ENCODE peak calls at places on chromosomes 4 and X, in eight cellular contexts. J is B cell, G is psoas muscle, A is cardiac muscle cell, H is body of pancreas, F is WTC11, C is H9, W is tibial artery. U is an unnamed sample.

GRCh38 chr4:52868138-52868537 is 6.0 kb downstream of the RASL11B start:
- DNase-seq in J (no peak), G (peak), A (peak), H (no peak), F (peak), C (peak), W (peak), U (no peak)

GRCh38 chr4:183261953-183262775 is 57.9 kb downstream of the CLDN22 start:
- DNase-seq in J (peak), G (peak), A (peak), H (peak), F (peak), C (peak), W (peak), U (peak)

GRCh38 chr4:6527683-6528595 is 47.0 kb upstream of the MAN2B2 start:
- DNase-seq in J (no peak), G (no peak), A (no peak), H (no peak), F (no peak), C (no peak), W (no peak), U (no peak)

GRCh38 chrX:135931644-135932487 is 38.4 kb downstream of the SAGE1 start:
- DNase-seq in J (peak), G (peak), A (peak), H (peak), F (peak), C (peak), W (no peak), U (no peak)

GRCh38 chrX:116384406-116384805 is 52.0 kb upstream of the SLC6A14 start:
- DNase-seq in J (no peak), G (no peak), A (no peak), H (no peak), F (no peak), C (no peak), W (no peak), U (no peak)

GRCh38 chrX:43822015-43822414 is 60.2 kb downstream of the MAOB start:
- DNase-seq in J (no peak), G (no peak), A (no peak), H (no peak), F (no peak), C (no peak), W (no peak), U (no peak)

GRCh38 chrX:41337140-41337539 is 3.2 kb downstream of the DDX3X start:
- DNase-seq in J (no peak), G (no peak), A (no peak), H (no peak), F (no peak), C (no peak), W (no peak), U (no peak)

GRCh38 chr4:99677161-99677560 is 19.5 kb upstream of the C4orf54 start:
- DNase-seq in J (no peak), G (no peak), A (no peak), H (no peak), F (no peak), C (no peak), W (no peak), U (no peak)

GRCh38 chr4:6616087-6616995 is 24.1 kb upstream of the MRFAP1 start:
- DNase-seq in J (no peak), G (no peak), A (no peak), H (no peak), F (no peak), C (no peak), W (no peak), U (no peak)

GRCh38 chr4:88356771-88357170 is 21.9 kb upstream of the HERC6 start:
- DNase-seq in J (no peak), G (no peak), A (no peak), H (no peak), F (no peak), C (no peak), W (no peak), U (no peak)

GRCh38 chr4:170138580-170139194 is 48.9 kb upstream of the AADAT start:
- DNase-seq in J (peak), G (peak), A (peak), H (peak), F (peak), C (peak), W (peak), U (peak)

GRCh38 chr4:86307432-86307831 is 52.4 kb downstream of the MAPK10 start:
- DNase-seq in J (no peak), G (no peak), A (no peak), H (no peak), F (no peak), C (no peak), W (no peak), U (no peak)
- TF ChIP-seq CTCF in J (no peak), G (no peak), A (no peak), H (no peak), F (no peak), C (no peak), W (no peak), U (no peak)

GRCh38 chr4:25076625-25077413 is 46.1 kb upstream of the LGI2 start:
- DNase-seq in J (no peak), G (no peak), A (no peak), H (no peak), F (no peak), C (no peak), W (no peak), U (no peak)
- TF ChIP-seq CTCF in J (no peak), G (no peak), A (no peak), H (no peak), F (no peak), C (no peak), W (no peak), U (no peak)

GRCh38 chr4:164924670-164925238 is 47.8 kb downstream of the APELA start:
- DNase-seq in J (no peak), G (no peak), A (no peak), H (no peak), F (no peak), C (no peak), W (no peak), U (no peak)

DNA sequence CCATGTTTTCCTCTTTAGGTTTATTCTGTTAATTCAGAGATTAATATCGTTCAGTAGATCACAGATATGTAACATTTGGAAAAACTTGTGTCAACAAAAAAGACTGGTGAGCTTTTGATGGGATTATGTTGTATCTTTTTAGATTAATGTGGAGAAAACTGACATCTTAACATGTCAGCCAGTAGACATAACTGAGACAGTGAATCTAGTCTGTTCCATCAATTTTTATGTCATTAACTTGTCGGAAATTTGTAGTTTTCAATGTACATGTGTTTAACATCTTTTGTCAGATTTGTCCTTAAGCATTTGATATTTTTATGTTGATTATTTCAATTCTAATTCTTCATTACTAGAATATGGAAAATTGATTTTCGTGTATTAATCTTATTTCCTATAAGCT is 42.0 kb downstream of the APELA start:
- DNase-seq in J (no peak), G (no peak), A (no peak), H (no peak), F (no peak), C (no peak), W (no peak), U (no peak)
- TF ChIP-seq CTCF in J (no peak), G (no peak), A (no peak), H (no peak), F (no peak), C (no peak), W (no peak), U (no peak)

GRCh38 chr4:25283948-25284347 is 28.6 kb upstream of the ZCCHC4 start:
- DNase-seq in J (no peak), G (no peak), A (no peak), H (no peak), F (no peak), C (no peak), W (no peak), U (no peak)

GRCh38 chr4:25284466-25284865 is 28.1 kb upstream of the ZCCHC4 start:
- DNase-seq in J (no peak), G (no peak), A (no peak), H (no peak), F (no peak), C (no peak), W (no peak), U (no peak)

DNA sequence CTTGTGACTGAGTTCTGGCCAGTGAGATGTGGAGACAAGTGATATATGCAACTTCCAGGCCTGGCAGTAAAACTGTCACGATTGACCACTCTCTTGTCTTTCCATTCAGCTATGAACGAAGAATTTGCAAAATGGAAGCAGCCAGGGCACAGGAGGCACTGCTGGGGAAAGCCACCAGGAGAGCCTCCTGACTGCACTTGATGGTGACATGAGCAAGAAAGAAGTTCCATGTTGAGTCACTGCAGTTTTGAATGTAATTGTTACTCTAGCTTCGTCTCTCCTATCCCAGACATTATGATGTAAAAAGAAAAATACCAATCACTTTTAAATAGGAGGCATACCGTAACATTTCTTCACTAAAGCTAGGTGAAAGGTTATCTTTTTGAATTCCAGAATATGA is 32.4 kb upstream of the ZCCHC4 start:
- DNase-seq in J (no peak), G (no peak), A (no peak), H (no peak), F (no peak), C (no peak), W (no peak), U (no peak)
- TF ChIP-seq CTCF in J (no peak), G (no peak), A (no peak), H (no peak), F (no peak), C (no peak), W (no peak), U (no peak)

DNA sequence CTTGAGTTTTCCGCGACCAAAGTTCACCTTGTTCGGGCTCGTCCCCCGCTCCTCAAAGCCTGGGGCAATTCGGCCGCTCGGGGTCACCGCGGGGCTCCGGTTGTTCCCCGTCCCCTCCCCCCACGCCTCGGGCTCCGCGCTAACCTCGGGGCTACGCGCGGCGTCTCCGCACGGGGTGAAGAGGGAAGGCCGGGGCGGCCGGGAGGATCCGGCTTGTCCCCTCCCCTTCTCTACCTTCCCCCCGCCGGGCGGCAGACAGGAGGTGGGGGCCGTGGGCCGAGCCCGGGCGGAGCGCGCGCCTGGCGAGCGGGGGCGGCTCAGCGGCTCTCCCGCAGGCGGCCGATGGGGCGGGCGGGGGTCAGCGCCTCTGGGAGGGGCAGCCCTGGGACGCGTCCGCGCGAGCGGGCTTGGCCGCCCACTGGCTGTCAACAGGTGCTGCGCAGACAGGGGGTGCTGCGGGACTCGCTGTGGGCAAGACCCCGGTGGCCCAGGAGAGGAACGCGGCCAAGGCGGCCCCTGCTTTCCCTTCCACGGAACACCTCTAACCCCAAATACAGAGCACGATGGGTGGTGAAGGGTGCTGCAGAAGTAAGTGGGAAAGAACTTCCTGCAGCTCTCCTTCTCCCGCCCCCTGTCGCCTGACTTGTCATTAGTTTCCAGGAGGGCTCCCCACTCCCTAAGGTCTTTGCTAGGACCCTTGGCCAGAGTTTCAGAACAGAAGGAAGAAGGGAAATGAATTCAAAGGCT is at the start of gene PDGFC:
- DNase-seq in J (peak), G (peak), A (peak), H (peak), F (peak), C (peak), W (peak), U (peak)
- TF ChIP-seq CTCF in J (no peak), G (peak), A (peak), H (peak), F (no peak), C (peak), W (peak), U (no peak)

GRCh38 chr4:55345980-55346850 is at the start of gene SRD5A3:
- DNase-seq in J (peak), G (peak), A (peak), H (peak), F (peak), C (peak), W (peak), U (peak)
- TF ChIP-seq CTCF in J (peak), G (peak), A (peak), H (peak), F (peak), C (peak), W (peak), U (peak)

U was measured in omental fat pad.